ENCODE peak calls at places on chromosome 11, in nine cellular contexts. U is Peyer's patch, T is ovary, I is suprapubic skin, V is thyroid gland, E is body of pancreas, Z is sigmoid colon, N is GM12891, H is heart left ventricle. K is an unnamed sample.
A peak's percentile ranks its signal among the peaks of the same experiment; 100 is the strongest.

GRCh38 chr11:120108154-120108784 is 29.6 kb downstream of the TRIM29 start:
- DNase-seq in U (peak; percentile 47), T (peak; percentile 57), I (no peak), V (peak; percentile 60), E (peak; percentile 75), Z (peak; percentile 77), N (peak; percentile 90), H (peak; percentile 46), K (no peak)

GRCh38 chr11:133425245-133425644 is 107.1 kb downstream of the OPCML start:
- DNase-seq in U (no peak), T (no peak), I (no peak), V (no peak), E (no peak), Z (no peak), N (no peak), H (no peak), K (no peak)

GRCh38 chr11:121449626-121450025 is 2.5 kb upstream of the SORL1 start:
- DNase-seq in U (no peak), T (no peak), I (no peak), V (no peak), E (no peak), Z (no peak), N (no peak), H (no peak), K (no peak)

GRCh38 chr11:123419720-123420466 is 10.2 kb upstream of the GRAMD1B start:
- DNase-seq in U (no peak), T (no peak), I (no peak), V (no peak), E (no peak), Z (no peak), N (no peak), H (no peak), K (no peak)

GRCh38 chr11:83847635-83848034 is 561.5 kb upstream of the CCDC90B start:
- DNase-seq in U (no peak), T (no peak), I (no peak), V (no peak), E (no peak), Z (no peak), N (no peak), H (no peak), K (no peak)

GRCh38 chr11:849951-850776 is 7.5 kb downstream of the TSPAN4 start:
- DNase-seq in U (no peak), T (no peak), I (no peak), V (peak; percentile 31), E (no peak), Z (no peak), N (no peak), H (no peak), K (no peak)

GRCh38 chr11:76787911-76788596 is 4.9 kb downstream of the TSKU start:
- DNase-seq in U (no peak), T (peak; percentile 64), I (no peak), V (no peak), E (no peak), Z (peak; percentile 74), N (no peak), H (no peak), K (no peak)

GRCh38 chr11:44889266-44889665 is 61.4 kb downstream of the TP53I11 start:
- DNase-seq in U (no peak), T (no peak), I (no peak), V (no peak), E (no peak), Z (no peak), N (no peak), H (no peak), K (no peak)

GRCh38 chr11:64858467-64859401 is 14.3 kb upstream of the CDC42BPG start:
- DNase-seq in U (peak; percentile 84), T (no peak), I (no peak), V (no peak), E (no peak), Z (peak; percentile 63), N (no peak), H (peak; percentile 68), K (no peak)

GRCh38 chr11:64862914-64863313 is 15.5 kb downstream of the EHD1 start:
- DNase-seq in U (no peak), T (no peak), I (no peak), V (peak; percentile 60), E (no peak), Z (peak; percentile 73), N (no peak), H (peak; percentile 85), K (no peak)

GRCh38 chr11:64861227-64861970 is 16.9 kb upstream of the CDC42BPG start:
- DNase-seq in U (no peak), T (no peak), I (no peak), V (no peak), E (no peak), Z (no peak), N (no peak), H (no peak), K (no peak)

GRCh38 chr11:64857485-64857884 is 13.0 kb upstream of the CDC42BPG start:
- DNase-seq in U (no peak), T (no peak), I (no peak), V (no peak), E (no peak), Z (no peak), N (no peak), H (no peak), K (no peak)

DNA sequence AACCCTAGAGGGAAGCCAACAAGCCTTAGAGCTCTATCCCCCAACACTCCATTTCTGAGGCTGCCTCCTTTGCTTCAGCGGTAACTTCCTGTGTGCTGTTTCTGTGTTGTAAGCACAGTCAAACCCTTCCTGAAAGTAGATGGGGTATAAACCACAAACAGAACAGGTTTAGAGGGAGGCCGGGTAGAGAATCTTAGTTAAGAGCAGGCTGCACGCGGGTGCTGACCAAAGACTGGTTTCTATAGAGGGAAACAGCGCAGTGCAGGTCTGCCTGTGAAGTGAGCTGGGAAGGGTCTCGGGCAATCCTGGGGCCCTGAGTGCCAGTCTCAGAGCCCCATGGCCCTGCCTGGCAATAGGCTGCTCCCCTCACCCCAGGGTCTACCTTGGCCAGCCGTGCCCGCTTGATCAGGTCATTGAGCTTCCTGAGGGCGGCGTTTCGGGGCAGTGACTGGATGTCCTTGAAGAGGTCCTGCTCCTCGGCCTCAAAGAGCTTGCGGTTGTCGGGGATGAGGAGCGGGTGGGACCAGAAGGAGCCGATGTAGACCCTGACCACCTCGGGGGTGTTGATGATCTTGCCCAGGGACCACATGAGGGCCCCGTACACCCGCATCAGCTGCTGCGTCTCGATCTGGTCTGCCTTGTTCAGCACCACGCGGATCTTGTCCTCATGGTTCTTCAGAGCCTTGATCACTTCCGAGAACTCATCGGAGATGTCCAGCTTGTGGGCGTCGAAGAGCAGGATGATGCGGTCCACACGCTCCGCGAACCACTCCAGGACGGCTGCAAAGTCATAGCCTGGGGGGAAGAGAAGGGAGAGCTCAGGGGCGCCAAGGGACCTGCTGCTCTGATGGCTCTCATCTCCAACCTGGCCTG is 15.3 kb upstream of the CDC42BPG start:
- DNase-seq in U (peak; percentile 78), T (no peak), I (peak; percentile 78), V (no peak), E (no peak), Z (no peak), N (peak; percentile 89), H (no peak), K (no peak)
- TF ChIP-seq POLR2A in U (no peak), T (no peak), I (no peak), V (no peak), E (no peak), Z (no peak), N (peak; percentile 38), H (no peak), K (no peak)

GRCh38 chr11:67054851-67055523 is 1.7 kb upstream of the RHOD start:
- DNase-seq in U (no peak), T (no peak), I (peak; percentile 75), V (no peak), E (peak; percentile 90), Z (no peak), N (peak; percentile 59), H (peak; percentile 40), K (peak; percentile 57)
- TF ChIP-seq POLR2A in U (peak; percentile 47), T (no peak), I (no peak), V (no peak), E (peak; percentile 39), Z (no peak), N (no peak), H (no peak), K (no peak)

GRCh38 chr11:126194121-126194543 is 17.3 kb downstream of the RPUSD4 start:
- DNase-seq in U (no peak), T (peak; percentile 65), I (no peak), V (peak; percentile 47), E (peak; percentile 64), Z (no peak), N (no peak), H (no peak), K (no peak)

GRCh38 chr11:126195119-126195518 is 16.3 kb downstream of the RPUSD4 start:
- DNase-seq in U (no peak), T (no peak), I (no peak), V (no peak), E (no peak), Z (no peak), N (no peak), H (no peak), K (no peak)

GRCh38 chr11:126192386-126192785 is 19.1 kb downstream of the RPUSD4 start:
- DNase-seq in U (no peak), T (no peak), I (no peak), V (no peak), E (no peak), Z (no peak), N (no peak), H (no peak), K (no peak)

GRCh38 chr11:126191379-126192073 is 19.9 kb downstream of the RPUSD4 start:
- DNase-seq in U (no peak), T (no peak), I (no peak), V (no peak), E (no peak), Z (no peak), N (no peak), H (no peak), K (peak; percentile 62)

DNA sequence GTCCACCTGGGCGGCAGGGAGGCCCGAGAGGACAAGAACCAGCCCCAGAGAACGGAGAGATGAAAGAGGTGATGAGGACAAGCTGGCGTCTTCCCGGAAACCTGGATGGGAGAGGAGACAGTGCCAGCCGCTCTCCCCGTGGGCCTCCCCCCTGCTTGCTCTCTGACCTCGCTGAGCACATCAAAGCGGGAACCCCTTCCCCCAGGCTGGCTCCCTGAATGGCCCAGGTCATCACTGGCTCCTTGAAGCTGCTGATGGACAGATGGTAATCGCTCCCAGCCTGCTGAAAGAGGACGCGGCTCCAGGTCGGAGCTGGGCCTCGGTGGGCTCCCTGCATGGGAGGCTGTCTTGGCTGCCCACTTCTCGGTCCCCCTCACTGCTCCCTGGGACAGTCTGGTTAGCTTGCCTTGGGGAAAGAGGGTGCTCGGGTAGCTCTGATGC is 18.4 kb downstream of the RPUSD4 start:
- DNase-seq in U (no peak), T (no peak), I (no peak), V (no peak), E (no peak), Z (no peak), N (no peak), H (no peak), K (no peak)
- TF ChIP-seq POLR2A in U (no peak), T (no peak), I (no peak), V (no peak), E (no peak), Z (no peak), N (no peak), H (no peak), K (no peak)

DNA sequence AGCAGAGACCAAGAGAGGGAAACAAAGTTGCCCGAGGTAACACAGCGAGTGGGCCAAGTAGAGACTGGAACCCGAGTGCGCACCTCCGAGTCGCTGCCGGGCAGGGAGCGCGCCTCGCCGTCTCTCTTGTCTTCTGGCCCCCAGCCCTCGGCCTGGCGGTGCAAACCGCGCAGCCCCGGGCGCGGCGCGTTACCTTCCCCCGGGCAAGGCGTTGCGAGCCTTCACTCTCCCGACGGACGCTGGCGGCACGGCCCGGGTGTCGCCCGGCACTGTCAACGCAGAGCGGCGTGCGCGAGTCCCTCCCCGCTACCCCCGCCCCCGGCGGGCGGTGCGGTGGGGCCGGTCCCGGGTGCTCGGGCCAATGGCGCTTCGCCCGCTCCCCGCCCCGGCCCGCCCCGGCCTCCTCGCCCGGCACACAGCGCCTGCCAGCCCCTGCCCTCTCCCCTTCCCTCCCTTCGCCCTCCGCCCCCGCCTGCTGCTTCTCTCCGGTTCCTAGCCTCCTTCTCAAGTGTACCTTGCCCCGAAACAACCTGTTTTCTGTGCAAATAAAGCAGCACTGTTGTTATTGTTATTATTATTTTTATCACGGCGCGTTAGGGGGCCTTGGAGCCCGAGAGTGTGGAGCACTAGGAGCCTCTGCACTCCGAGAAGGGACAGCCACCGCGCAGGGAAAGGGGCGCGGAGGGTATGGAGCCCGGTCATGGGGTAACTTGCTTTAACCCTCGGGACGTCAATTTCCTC is at the start of gene SYTL2:
- DNase-seq in U (peak; percentile 57), T (peak; percentile 61), I (peak; percentile 79), V (peak; percentile 71), E (peak; percentile 75), Z (peak; percentile 73), N (peak; percentile 50), H (peak; percentile 74), K (peak; percentile 89)
- TF ChIP-seq POLR2A in U (peak; percentile 92), T (peak; percentile 19), I (peak; percentile 64), V (peak; percentile 77), E (peak; percentile 65), Z (no peak), N (no peak), H (peak; percentile 87), K (no peak)